ENCODE peak calls at places on chromosomes 7 and 10, in four cellular contexts. One of them, this sample, is unnamed.

GRCh38 chr10:5318148-5318547 is 46.6 kb upstream of the UCN3 start:
- DNase-seq in M059J: no peak
- DNase-seq in posterior cingulate gyrus: no peak
- DNase-seq in GM12864: no peak
- DNase-seq in this sample: no peak

GRCh38 chr10:124977648-124978375 is 35.9 kb downstream of the ZRANB1 start:
- DNase-seq in M059J: no peak
- DNase-seq in posterior cingulate gyrus: no peak
- DNase-seq in GM12864: no peak
- DNase-seq in this sample: no peak

GRCh38 chr10:8189458-8189857 is 135.0 kb downstream of the GATA3 start:
- DNase-seq in M059J: no peak
- DNase-seq in posterior cingulate gyrus: no peak
- DNase-seq in GM12864: no peak
- DNase-seq in this sample: no peak

GRCh38 chr10:131183546-131184045 is 127.9 kb downstream of the TCERG1L start:
- DNase-seq in M059J: no peak
- DNase-seq in posterior cingulate gyrus: no peak
- DNase-seq in GM12864: no peak
- DNase-seq in this sample: no peak

GRCh38 chr10:70417568-70417967 is 13.6 kb downstream of the EIF4EBP2 start:
- DNase-seq in M059J: no peak
- DNase-seq in posterior cingulate gyrus: no peak
- DNase-seq in GM12864: no peak
- DNase-seq in this sample: no peak

GRCh38 chr10:12499587-12499986 is 150.2 kb downstream of the CAMK1D start:
- DNase-seq in M059J: no peak
- DNase-seq in posterior cingulate gyrus: no peak
- DNase-seq in GM12864: no peak
- DNase-seq in this sample: peak

GRCh38 chr7:158753900-158754299 is 49.3 kb upstream of the NCAPG2 start:
- DNase-seq in M059J: no peak
- DNase-seq in posterior cingulate gyrus: no peak
- DNase-seq in GM12864: no peak
- DNase-seq in this sample: no peak

GRCh38 chr10:31207636-31208035 is 111.4 kb upstream of the ZEB1 start:
- DNase-seq in M059J: peak
- DNase-seq in posterior cingulate gyrus: no peak
- DNase-seq in GM12864: no peak
- DNase-seq in this sample: no peak

GRCh38 chr7:47327306-47327697 is 254.6 kb downstream of the TNS3 start:
- DNase-seq in M059J: no peak
- DNase-seq in posterior cingulate gyrus: no peak
- DNase-seq in GM12864: no peak
- DNase-seq in this sample: no peak

GRCh38 chr10:71094712-71095390 is 117.5 kb upstream of the UNC5B start:
- DNase-seq in M059J: peak
- DNase-seq in posterior cingulate gyrus: no peak
- DNase-seq in GM12864: no peak
- DNase-seq in this sample: no peak

GRCh38 chr10:77898323-77899079 is 28.1 kb downstream of the DLG5 start:
- DNase-seq in M059J: peak
- DNase-seq in posterior cingulate gyrus: no peak
- DNase-seq in GM12864: no peak
- DNase-seq in this sample: no peak

GRCh38 chr10:32155075-32155516 is 98.9 kb upstream of the KIF5B start:
- DNase-seq in M059J: peak
- DNase-seq in posterior cingulate gyrus: no peak
- DNase-seq in GM12864: no peak
- DNase-seq in this sample: no peak

GRCh38 chr7:98230746-98231471 is 19.7 kb downstream of the BHLHA15 start:
- DNase-seq in M059J: no peak
- DNase-seq in posterior cingulate gyrus: peak
- DNase-seq in GM12864: no peak
- DNase-seq in this sample: no peak

GRCh38 chr10:16891375-16892313 is 74.4 kb upstream of the RSU1 start:
- DNase-seq in M059J: peak
- DNase-seq in posterior cingulate gyrus: no peak
- DNase-seq in GM12864: no peak
- DNase-seq in this sample: peak

GRCh38 chr10:120765241-120765803 is 85.8 kb upstream of the WDR11 start:
- DNase-seq in M059J: no peak
- DNase-seq in posterior cingulate gyrus: no peak
- DNase-seq in GM12864: no peak
- DNase-seq in this sample: no peak

GRCh38 chr7:47351233-47352154 is 230.4 kb downstream of the TNS3 start:
- DNase-seq in M059J: no peak
- DNase-seq in posterior cingulate gyrus: no peak
- DNase-seq in GM12864: no peak
- DNase-seq in this sample: no peak

GRCh38 chr10:51895209-51895608 is 195.8 kb upstream of the CSTF2T start:
- DNase-seq in M059J: no peak
- DNase-seq in posterior cingulate gyrus: no peak
- DNase-seq in GM12864: no peak
- DNase-seq in this sample: no peak

GRCh38 chr10:97851341-97852001 is 1.8 kb downstream of the GOLGA7B start:
- DNase-seq in M059J: no peak
- DNase-seq in posterior cingulate gyrus: peak
- DNase-seq in GM12864: no peak
- DNase-seq in this sample: no peak

GRCh38 chr7:80277434-80278427 is 143.1 kb downstream of the GNAI1 start:
- DNase-seq in M059J: peak
- DNase-seq in posterior cingulate gyrus: no peak
- DNase-seq in GM12864: no peak
- DNase-seq in this sample: no peak

GRCh38 chr7:128214463-128214862 is 26.6 kb upstream of the LEP start:
- DNase-seq in M059J: no peak
- DNase-seq in posterior cingulate gyrus: no peak
- DNase-seq in GM12864: no peak
- DNase-seq in this sample: no peak

GRCh38 chr10:5582736-5583135 is 58.0 kb downstream of the CALML3 start:
- DNase-seq in M059J: no peak
- DNase-seq in posterior cingulate gyrus: no peak
- DNase-seq in GM12864: no peak
- DNase-seq in this sample: no peak

GRCh38 chr10:29734980-29735627 is 100.3 kb upstream of the SVIL start:
- DNase-seq in M059J: no peak
- DNase-seq in posterior cingulate gyrus: peak
- DNase-seq in GM12864: no peak
- DNase-seq in this sample: peak

GRCh38 chr10:86757110-86757790 is 831 bp downstream of the BMPR1A start:
- DNase-seq in M059J: peak
- DNase-seq in posterior cingulate gyrus: no peak
- DNase-seq in GM12864: no peak
- DNase-seq in this sample: peak

GRCh38 chr7:88361357-88361756 is 54.7 kb upstream of the STEAP4 start:
- DNase-seq in M059J: peak
- DNase-seq in posterior cingulate gyrus: no peak
- DNase-seq in GM12864: no peak
- DNase-seq in this sample: no peak

GRCh38 chr10:86265236-86265876 is 101.2 kb downstream of the GRID1 start:
- DNase-seq in M059J: no peak
- DNase-seq in posterior cingulate gyrus: peak
- DNase-seq in GM12864: no peak
- DNase-seq in this sample: peak

GRCh38 chr10:123559066-123559822 is 106.9 kb upstream of the GPR26 start:
- DNase-seq in M059J: peak
- DNase-seq in posterior cingulate gyrus: peak
- DNase-seq in GM12864: no peak
- DNase-seq in this sample: peak

This sample was measured in head of caudate nucleus.